ENCODE peak calls at places on chromosome 13, in seven cellular contexts. T is NCI-H1417, O is SHP77, Y is psoas muscle, L is T-helper 2 cell, F is NCI-H1694 treated with DMSO at 0.1 percent for 48 hours, M is T-helper 1 cell. X is an unnamed sample.

GRCh38 chr13:95298971-95299627 is 2.2 kb downstream of the ABCC4 start:
- DNase-seq in T (no peak), O (no peak), Y (no peak), L (no peak), F (no peak), M (no peak), X (no peak)

GRCh38 chr13:99989376-99990044 is 7.9 kb downstream of the ZIC2 start:
- DNase-seq in T (no peak), O (no peak), Y (no peak), L (no peak), F (no peak), M (no peak), X (no peak)

GRCh38 chr13:24271611-24272451 is 37.5 kb upstream of the C1QTNF9 start:
- DNase-seq in T (no peak), O (no peak), Y (peak), L (peak), F (no peak), M (peak), X (no peak)

GRCh38 chr13:111854403-111854802 is 212.5 kb upstream of the SOX1 start:
- DNase-seq in T (no peak), O (no peak), Y (no peak), L (no peak), F (no peak), M (no peak), X (peak)

GRCh38 chr13:33999830-34000605 is 182.1 kb downstream of the RFC3 start:
- DNase-seq in T (peak), O (no peak), Y (no peak), L (no peak), F (no peak), M (no peak), X (peak)

GRCh38 chr13:23705578-23705977 is 135.4 kb downstream of the TNFRSF19 start:
- DNase-seq in T (no peak), O (no peak), Y (no peak), L (no peak), F (no peak), M (no peak), X (no peak)

GRCh38 chr13:41802033-41802683 is 158.8 kb downstream of the VWA8 start:
- DNase-seq in T (no peak), O (no peak), Y (no peak), L (no peak), F (no peak), M (no peak), X (no peak)

GRCh38 chr13:99908129-99908805 is 63.3 kb downstream of the ZIC5 start:
- DNase-seq in T (peak), O (peak), Y (no peak), L (no peak), F (no peak), M (no peak), X (peak)

GRCh38 chr13:66914155-66914554 is 316.0 kb downstream of the PCDH9 start:
- DNase-seq in T (no peak), O (no peak), Y (no peak), L (no peak), F (no peak), M (no peak), X (no peak)

GRCh38 chr13:112814905-112815585 is 125.2 kb downstream of the ATP11A start:
- DNase-seq in T (no peak), O (no peak), Y (no peak), L (no peak), F (no peak), M (no peak), X (no peak)

GRCh38 chr13:40681341-40682051 is 15.1 kb upstream of the FOXO1 start:
- DNase-seq in T (no peak), O (no peak), Y (no peak), L (no peak), F (no peak), M (no peak), X (no peak)

GRCh38 chr13:61286148-61286745 is 129.4 kb downstream of the PCDH20 start:
- DNase-seq in T (peak), O (peak), Y (no peak), L (no peak), F (peak), M (no peak), X (peak)

GRCh38 chr13:50829226-50829625 is 14.3 kb downstream of the DLEU7 start:
- DNase-seq in T (no peak), O (no peak), Y (no peak), L (no peak), F (no peak), M (no peak), X (no peak)

GRCh38 chr13:106182404-106182803 is 353.1 kb downstream of the EFNB2 start:
- DNase-seq in T (no peak), O (no peak), Y (no peak), L (no peak), F (no peak), M (no peak), X (no peak)

GRCh38 chr13:70023506-70023905 is 84.1 kb upstream of the ATXN8OS start:
- DNase-seq in T (no peak), O (no peak), Y (no peak), L (no peak), F (no peak), M (no peak), X (no peak)

GRCh38 chr13:97256343-97256783 is 34.2 kb downstream of the MBNL2 start:
- DNase-seq in T (no peak), O (no peak), Y (no peak), L (no peak), F (no peak), M (peak), X (no peak)

GRCh38 chr13:23372264-23372905 is 61.1 kb downstream of the SACS start:
- DNase-seq in T (no peak), O (no peak), Y (no peak), L (no peak), F (no peak), M (peak), X (no peak)

GRCh38 chr13:100497394-100497793 is 91.2 kb downstream of the GGACT start:
- DNase-seq in T (no peak), O (no peak), Y (no peak), L (no peak), F (no peak), M (no peak), X (no peak)

GRCh38 chr13:50672025-50672424 is 171.5 kb downstream of the DLEU7 start:
- DNase-seq in T (no peak), O (no peak), Y (no peak), L (no peak), F (no peak), M (no peak), X (no peak)

GRCh38 chr13:110340812-110341444 is 33.8 kb downstream of the COL4A2 start:
- DNase-seq in T (no peak), O (no peak), Y (peak), L (no peak), F (no peak), M (peak), X (no peak)

GRCh38 chr13:52794589-52794988 is 53.9 kb downstream of the PCDH8 start:
- DNase-seq in T (no peak), O (no peak), Y (no peak), L (no peak), F (no peak), M (no peak), X (no peak)

GRCh38 chr13:98222081-98222554 is 45.0 kb upstream of the RNF113B start:
- DNase-seq in T (no peak), O (no peak), Y (no peak), L (no peak), F (no peak), M (no peak), X (peak)

GRCh38 chr13:98889419-98890079 is 88.3 kb downstream of the DOCK9 start:
- DNase-seq in T (no peak), O (no peak), Y (no peak), L (no peak), F (no peak), M (no peak), X (no peak)

GRCh38 chr13:39968646-39969475 is 313.4 kb downstream of the COG6 start:
- DNase-seq in T (no peak), O (no peak), Y (no peak), L (no peak), F (no peak), M (no peak), X (no peak)

GRCh38 chr13:95133498-95133897 is 167.8 kb downstream of the ABCC4 start:
- DNase-seq in T (no peak), O (no peak), Y (no peak), L (no peak), F (no peak), M (no peak), X (no peak)

GRCh38 chr13:93244918-93245280 is 18.3 kb downstream of the GPC6 start:
- DNase-seq in T (no peak), O (no peak), Y (no peak), L (no peak), F (no peak), M (no peak), X (no peak)

GRCh38 chr13:21326155-21327030 is 132.7 kb downstream of the ZDHHC20 start:
- DNase-seq in T (peak), O (no peak), Y (no peak), L (no peak), F (no peak), M (no peak), X (no peak)

GRCh38 chr13:110981379-110981778 is 66.5 kb upstream of the ANKRD10 start:
- DNase-seq in T (no peak), O (no peak), Y (no peak), L (no peak), F (no peak), M (no peak), X (no peak)

GRCh38 chr13:35818577-35819165 is 312.5 kb downstream of the DCLK1 start:
- DNase-seq in T (no peak), O (no peak), Y (no peak), L (no peak), F (peak), M (no peak), X (peak)

GRCh38 chr13:88840085-88840484 is 1168.9 kb downstream of the SLITRK5 start:
- DNase-seq in T (no peak), O (no peak), Y (no peak), L (no peak), F (no peak), M (no peak), X (no peak)

GRCh38 chr13:21034602-21035190 is 26.7 kb downstream of the LATS2 start:
- DNase-seq in T (no peak), O (no peak), Y (no peak), L (no peak), F (no peak), M (no peak), X (no peak)

GRCh38 chr13:103236213-103236612 is 170.0 kb upstream of the SLC10A2 start:
- DNase-seq in T (no peak), O (peak), Y (no peak), L (no peak), F (no peak), M (no peak), X (no peak)

X was measured in NCI-H345.